ENCODE peak calls at places on chromosome 16, in five cellular contexts. H is PC-3, D is T47D, B is T-helper 2 cell, R is spleen. J is an unnamed sample.

GRCh38 chr16:88540346-88540977 is 29.7 kb upstream of the ZC3H18 start:
- DNase-seq in H (no peak), D (no peak), B (no peak), R (no peak), J (no peak)

GRCh38 chr16:86020971-86021370 is 122.0 kb downstream of the IRF8 start:
- DNase-seq in H (no peak), D (no peak), B (no peak), R (no peak), J (no peak)

GRCh38 chr16:53509906-53510703 is 7.1 kb upstream of the AKTIP start:
- DNase-seq in H (peak), D (peak), B (peak), R (peak), J (peak)

GRCh38 chr16:20952144-20952797 is 51.7 kb downstream of the LYRM1 start:
- DNase-seq in H (peak), D (no peak), B (no peak), R (no peak), J (peak)

GRCh38 chr16:57824880-57825279 is 22.6 kb upstream of the KIFC3 start:
- DNase-seq in H (peak), D (peak), B (no peak), R (peak), J (peak)

GRCh38 chr16:19227643-19228042 is 57.9 kb upstream of the CLEC19A start:
- DNase-seq in H (no peak), D (no peak), B (no peak), R (no peak), J (no peak)

GRCh38 chr16:56121156-56121500 is 70.2 kb upstream of the GNAO1 start:
- DNase-seq in H (no peak), D (no peak), B (no peak), R (no peak), J (no peak)

GRCh38 chr16:69754143-69754468 is 620 bp downstream of the NOB1 start:
- DNase-seq in H (no peak), D (no peak), B (no peak), R (no peak), J (no peak)

GRCh38 chr16:68992521-68992920 is 112.9 kb upstream of the HAS3 start:
- DNase-seq in H (peak), D (no peak), B (no peak), R (no peak), J (peak)

J was measured in bronchial epithelial cell.